ENCODE peak calls at places on chromosomes 3 and 15, in ten cellular contexts. L is endothelial cell, B is pancreas, I is H1, U is ascending aorta, J is heart left ventricle, C is Peyer's patch, A is brain microvascular endothelial cell, M is astrocyte of the spinal cord, Q is GM12878. T is an unnamed sample.

GRCh38 chr3:56693750-56694149 is 10.7 kb upstream of the TASOR start:
- DNase-seq in L (no peak), B (no peak), I (no peak), U (peak; percentile 24), J (no peak), C (no peak), A (no peak), M (no peak), Q (no peak), T (no peak)

GRCh38 chr3:10702961-10703740 is 112.9 kb upstream of the SLC6A11 start:
- DNase-seq in L (peak; percentile 54), B (no peak), I (peak; percentile 38), U (no peak), J (no peak), C (no peak), A (no peak), M (no peak), Q (no peak), T (no peak)

GRCh38 chr15:44719293-44719999 is 8.1 kb downstream of the B2M start:
- DNase-seq in L (no peak), B (no peak), I (no peak), U (no peak), J (no peak), C (peak; percentile 68), A (no peak), M (peak; percentile 22), Q (peak; percentile 91), T (no peak)

GRCh38 chr3:110178965-110179364 is 841.6 kb upstream of the DPPA4 start:
- DNase-seq in L (no peak), B (no peak), I (no peak), U (no peak), J (no peak), C (no peak), A (no peak), M (no peak), Q (no peak), T (no peak)

GRCh38 chr3:37086918-37087317 is 87.5 kb downstream of the LRRFIP2 start:
- DNase-seq in L (no peak), B (no peak), I (no peak), U (no peak), J (no peak), C (no peak), A (no peak), M (no peak), Q (no peak), T (no peak)

GRCh38 chr3:56790016-56790950 is 11.5 kb downstream of the ARHGEF3 start:
- DNase-seq in L (no peak), B (no peak), I (no peak), U (no peak), J (peak; percentile 47), C (no peak), A (no peak), M (no peak), Q (no peak), T (no peak)

GRCh38 chr15:87477759-87478687 is 778.5 kb downstream of the NTRK3 start:
- DNase-seq in L (no peak), B (peak; percentile 39), I (no peak), U (peak; percentile 10), J (peak; percentile 58), C (peak; percentile 46), A (peak; percentile 68), M (peak; percentile 89), Q (no peak), T (peak; percentile 90)

GRCh38 chr3:5016218-5017161 is 37.3 kb downstream of the BHLHE40 start:
- DNase-seq in L (no peak), B (peak; percentile 77), I (no peak), U (no peak), J (peak; percentile 80), C (peak; percentile 89), A (peak; percentile 91), M (peak; percentile 36), Q (no peak), T (no peak)

GRCh38 chr15:69852482-69853275 is 245.0 kb downstream of the TLE3 start:
- DNase-seq in L (no peak), B (no peak), I (no peak), U (no peak), J (no peak), C (no peak), A (peak; percentile 54), M (peak; percentile 65), Q (no peak), T (peak; percentile 64)

GRCh38 chr15:51076898-51077564 is 17.7 kb downstream of the TNFAIP8L3 start:
- DNase-seq in L (no peak), B (peak; percentile 51), I (no peak), U (peak; percentile 50), J (peak; percentile 44), C (peak; percentile 60), A (peak; percentile 30), M (peak; percentile 89), Q (peak; percentile 40), T (no peak)

GRCh38 chr15:22788004-22788403 is 1.6 kb downstream of the NIPA1 start:
- DNase-seq in L (no peak), B (no peak), I (no peak), U (no peak), J (no peak), C (no peak), A (no peak), M (no peak), Q (no peak), T (no peak)

GRCh38 chr3:147813256-147813655 is 404.1 kb downstream of the ZIC1 start:
- DNase-seq in L (no peak), B (no peak), I (no peak), U (no peak), J (no peak), C (no peak), A (no peak), M (no peak), Q (no peak), T (no peak)

GRCh38 chr3:142588708-142589107 is 7.5 kb upstream of the PLS1 start:
- DNase-seq in L (no peak), B (no peak), I (no peak), U (no peak), J (no peak), C (no peak), A (no peak), M (no peak), Q (no peak), T (no peak)

GRCh38 chr3:147373301-147373700 is 33.0 kb downstream of the ZIC4 start:
- DNase-seq in L (peak; percentile 4), B (no peak), I (no peak), U (no peak), J (no peak), C (no peak), A (no peak), M (no peak), Q (no peak), T (no peak)

DNA sequence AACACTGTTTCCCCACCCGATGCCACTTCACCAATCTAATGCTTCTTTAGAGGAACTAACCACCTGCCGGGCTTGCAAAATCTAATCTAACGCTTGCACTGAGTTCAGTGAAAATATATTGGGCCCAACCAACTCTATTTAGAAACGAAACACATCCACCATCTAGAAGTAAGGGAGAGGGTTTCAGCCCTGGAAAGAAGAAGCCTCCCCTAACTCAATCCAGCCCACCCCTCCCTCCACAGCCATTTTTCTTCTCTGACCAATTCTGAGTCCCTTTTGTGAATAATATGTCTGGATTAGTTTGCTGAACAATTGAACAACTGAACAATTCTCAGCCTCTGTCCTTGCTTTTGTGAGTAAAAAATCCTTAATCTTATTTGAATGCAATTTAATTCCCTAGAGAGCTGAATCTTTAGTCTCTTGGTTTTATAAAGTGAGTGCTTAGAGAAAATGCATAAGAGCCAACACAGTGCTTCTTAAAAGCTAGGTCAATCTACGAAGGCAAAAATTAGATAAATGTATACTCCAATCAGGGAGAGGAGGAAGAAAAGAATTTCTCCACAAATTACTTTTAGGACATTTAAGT is 150.4 kb upstream of the ADAMTS9 start:
- DNase-seq in L (no peak), B (no peak), I (no peak), U (no peak), J (no peak), C (no peak), A (no peak), M (no peak), Q (no peak), T (no peak)
- TF ChIP-seq CTCF in L (no peak), B (no peak), I (no peak), U (no peak), J (no peak), C (no peak), A (no peak), M (no peak), Q (no peak), T (no peak)

GRCh38 chr3:195204360-195205166 is 66.4 kb downstream of the XXYLT1 start:
- DNase-seq in L (no peak), B (peak; percentile 10), I (no peak), U (no peak), J (no peak), C (peak; percentile 46), A (peak; percentile 68), M (peak; percentile 61), Q (peak; percentile 38), T (peak; percentile 30)
- TF ChIP-seq CTCF in L (no peak), B (no peak), I (no peak), U (no peak), J (no peak), C (no peak), A (no peak), M (no peak), Q (no peak), T (no peak)

GRCh38 chr15:55991841-55992768 is 1.3 kb downstream of the NEDD4 start:
- DNase-seq in L (no peak), B (no peak), I (no peak), U (no peak), J (no peak), C (peak; percentile 77), A (no peak), M (no peak), Q (no peak), T (no peak)

GRCh38 chr15:55993111-55993803 is at the start of gene NEDD4:
- DNase-seq in L (peak; percentile 80), B (peak; percentile 88), I (no peak), U (peak; percentile 33), J (peak; percentile 91), C (peak; percentile 90), A (peak; percentile 84), M (peak; percentile 85), Q (peak; percentile 23), T (peak; percentile 82)

GRCh38 chr15:55990986-55991385 is 2.4 kb downstream of the NEDD4 start:
- DNase-seq in L (no peak), B (no peak), I (no peak), U (no peak), J (no peak), C (no peak), A (no peak), M (no peak), Q (no peak), T (no peak)

GRCh38 chr15:55992769-55993110 is 672 bp downstream of the NEDD4 start:
- DNase-seq in L (no peak), B (no peak), I (no peak), U (no peak), J (no peak), C (no peak), A (no peak), M (no peak), Q (no peak), T (peak; percentile 41)

GRCh38 chr15:55993804-55994539 is 560 bp upstream of the NEDD4 start:
- DNase-seq in L (no peak), B (no peak), I (no peak), U (no peak), J (no peak), C (no peak), A (peak; percentile 41), M (peak; percentile 63), Q (no peak), T (peak; percentile 63)
- TF ChIP-seq CTCF in L (no peak), B (no peak), I (no peak), U (no peak), J (peak; percentile 13), C (no peak), A (peak; percentile 32), M (peak; percentile 27), Q (no peak), T (peak; percentile 5)

GRCh38 chr15:40264321-40265153 is 18.3 kb downstream of the ANKRD63 start:
- DNase-seq in L (no peak), B (no peak), I (no peak), U (no peak), J (no peak), C (no peak), A (no peak), M (no peak), Q (no peak), T (no peak)
- TF ChIP-seq CTCF in L (no peak), B (no peak), I (no peak), U (no peak), J (no peak), C (no peak), A (no peak), M (no peak), Q (no peak), T (no peak)

T was measured in HFFc6.